ENCODE peak calls at places on chromosome 20, in ten cellular contexts. S, A, Y, O, H, K, N, V, B and Z are unnamed samples.

GRCh38 chr20:58634121-58634817 is 16.8 kb upstream of the STX16 start:
- DNase-seq in N (no peak), H (peak), B (peak), V (no peak), K (peak), Y (peak), A (no peak), S (no peak), O (peak), Z (no peak)

GRCh38 chr20:39298566-39299501 is 336.7 kb downstream of the DHX35 start:
- DNase-seq in A (no peak), N (no peak), V (no peak), S (no peak), Y (no peak), H (no peak), O (no peak), K (no peak), B (no peak), Z (no peak)

GRCh38 chr20:38953630-38954340 is 8.4 kb upstream of the DHX35 start:
- DNase-seq in K (no peak), N (no peak), O (no peak), V (no peak), B (no peak), Y (no peak), A (no peak), S (no peak), H (no peak), Z (no peak)

GRCh38 chr20:44660506-44660905 is 9.0 kb upstream of the ADA start:
- DNase-seq in N (no peak), A (no peak), O (no peak), H (no peak), B (no peak), Y (no peak), V (no peak), K (no peak), S (no peak), Z (no peak)

GRCh38 chr20:37543828-37544227 is 16.2 kb upstream of the BLCAP start:
- DNase-seq in H (peak), A (peak), B (no peak), O (no peak), S (no peak), K (no peak), V (no peak), N (no peak), Y (no peak), Z (no peak)

GRCh38 chr20:8132632-8133587 is 844 bp downstream of the PLCB1 start:
- DNase-seq in Y (peak), K (peak), H (peak), O (no peak), V (peak), B (no peak), S (peak), N (peak), A (no peak), Z (no peak)

GRCh38 chr20:44002861-44003260 is 88.2 kb downstream of the TOX2 start:
- DNase-seq in N (no peak), S (no peak), K (no peak), A (no peak), B (no peak), V (no peak), H (no peak), O (no peak), Y (no peak), Z (no peak)

GRCh38 chr20:1994627-1995026 is 769 bp upstream of the PDYN start:
- DNase-seq in H (no peak), K (no peak), O (no peak), N (no peak), V (no peak), B (no peak), S (no peak), Y (no peak), A (no peak), Z (no peak)

GRCh38 chr20:34364013-34364382 is 925 bp downstream of the ITCH start:
- DNase-seq in H (peak), O (no peak), A (no peak), V (no peak), N (no peak), Y (peak), K (peak), S (no peak), B (no peak), Z (peak)

GRCh38 chr20:32682508-32682987 is 8.8 kb upstream of the C20orf203 start:
- DNase-seq in K (no peak), O (no peak), V (no peak), A (no peak), B (no peak), Y (no peak), S (no peak), N (no peak), H (no peak), Z (no peak)

GRCh38 chr20:58514321-58515239 is 619 bp downstream of the APCDD1L start:
- DNase-seq in K (no peak), A (peak), H (peak), B (no peak), S (no peak), Y (no peak), N (no peak), O (no peak), V (no peak), Z (no peak)

GRCh38 chr20:2756056-2756611 is 44.3 kb downstream of the CPXM1 start:
- DNase-seq in K (peak), V (no peak), N (no peak), B (no peak), O (no peak), Y (no peak), S (no peak), A (peak), H (peak), Z (peak)

GRCh38 chr20:62073323-62073722 is 7.6 kb upstream of the TAF4 start:
- DNase-seq in B (no peak), H (no peak), N (no peak), V (no peak), S (no peak), K (no peak), O (no peak), Y (no peak), A (no peak), Z (no peak)

GRCh38 chr20:5991623-5992441 is 41.4 kb downstream of the MCM8 start:
- DNase-seq in O (no peak), B (no peak), A (no peak), N (no peak), K (no peak), Y (no peak), S (no peak), H (peak), V (no peak), Z (no peak)

GRCh38 chr20:47962286-47962685 is 177.0 kb upstream of the SULF2 start:
- DNase-seq in H (no peak), O (no peak), K (no peak), V (no peak), S (no peak), Y (no peak), B (no peak), N (no peak), A (no peak), Z (no peak)

GRCh38 chr20:20297181-20297580 is 70.7 kb upstream of the INSM1 start:
- DNase-seq in H (no peak), N (no peak), Y (no peak), A (no peak), B (no peak), S (no peak), K (no peak), O (no peak), V (no peak), Z (no peak)

GRCh38 chr20:4898845-4899244 is 102.5 kb downstream of the SLC23A2 start:
- DNase-seq in H (no peak), S (no peak), K (no peak), V (no peak), A (no peak), Y (no peak), O (no peak), B (no peak), N (no peak), Z (no peak)

GRCh38 chr20:63532449-63532971 is 4.7 kb downstream of the PTK6 start:
- DNase-seq in N (no peak), V (no peak), O (no peak), Y (no peak), K (peak), H (no peak), B (no peak), A (no peak), S (no peak), Z (no peak)

GRCh38 chr20:58911970-58912369 is 59.5 kb downstream of the GNAS start:
- DNase-seq in B (no peak), H (no peak), O (no peak), S (no peak), N (no peak), K (no peak), Y (no peak), A (no peak), V (no peak), Z (no peak)

GRCh38 chr20:21125072-21125848 is 622 bp upstream of the KIZ start:
- DNase-seq in V (no peak), Y (no peak), B (no peak), A (peak), O (no peak), K (no peak), S (no peak), H (peak), N (peak), Z (no peak)

GRCh38 chr20:63458170-63459069 is 14.0 kb downstream of the KCNQ2 start:
- DNase-seq in K (no peak), Y (no peak), O (no peak), A (no peak), N (no peak), S (no peak), H (no peak), V (no peak), B (no peak), Z (no peak)

GRCh38 chr20:41202426-41202825 is 65.1 kb downstream of the PLCG1 start:
- DNase-seq in K (no peak), S (no peak), Y (no peak), B (no peak), V (no peak), N (no peak), A (no peak), O (no peak), H (no peak), Z (no peak)

GRCh38 chr20:3239026-3239866 is at the start of gene SLC4A11:
- DNase-seq in O (no peak), V (no peak), Y (peak), K (peak), H (peak), B (no peak), A (peak), S (no peak), N (peak), Z (no peak)

GRCh38 chr20:43461894-43462293 is 4.2 kb downstream of the SRSF6 start:
- DNase-seq in S (no peak), B (no peak), O (no peak), H (no peak), V (no peak), N (no peak), Y (no peak), K (no peak), A (no peak), Z (no peak)

GRCh38 chr20:18839507-18840247 is 26.1 kb downstream of the SCP2D1 start:
- DNase-seq in Y (no peak), K (no peak), V (no peak), B (no peak), A (no peak), N (no peak), O (no peak), H (no peak), S (no peak), Z (no peak)